ENCODE peak calls at places on chromosomes 3 and 15, in five cellular contexts. S, J, Q, N and V are unnamed samples.

GRCh38 chr3:179133575-179133974 is 14.6 kb upstream of the PIK3CA start:
- DNase-seq in J (no peak), N (no peak), Q (no peak), S (no peak), V (no peak)

GRCh38 chr3:136577791-136578190 is 174.4 kb downstream of the STAG1 start:
- DNase-seq in J (no peak), S (no peak), N (no peak), Q (no peak), V (no peak)

GRCh38 chr3:52248816-52249547 is 3.4 kb downstream of the PPM1M start:
- DNase-seq in S (no peak), J (peak), N (no peak), Q (no peak), V (no peak)

GRCh38 chr3:32969656-32970055 is 18.2 kb downstream of the CCR4 start:
- DNase-seq in Q (no peak), N (peak), S (no peak), J (no peak), V (no peak)

GRCh38 chr3:60202052-60202753 is 1049.0 kb downstream of the FHIT start:
- DNase-seq in J (no peak), S (no peak), N (no peak), Q (no peak), V (no peak)

GRCh38 chr3:170420307-170420821 is 1.7 kb downstream of the CLDN11 start:
- DNase-seq in N (no peak), Q (peak), J (no peak), S (no peak), V (no peak)

GRCh38 chr15:58268746-58269145 is 130.6 kb downstream of the AQP9 start:
- DNase-seq in N (no peak), S (no peak), J (no peak), Q (no peak), V (no peak)

GRCh38 chr15:78438595-78439285 is 724 bp downstream of the IREB2 start:
- DNase-seq in Q (no peak), N (peak), J (no peak), S (peak), V (no peak)

GRCh38 chr3:46986782-46987484 is 7.5 kb downstream of the NBEAL2 start:
- DNase-seq in Q (no peak), S (no peak), J (no peak), N (no peak), V (no peak)

GRCh38 chr15:41862515-41863116 is 24.0 kb downstream of the PLA2G4B start:
- DNase-seq in J (no peak), N (no peak), Q (no peak), S (no peak), V (no peak)

GRCh38 chr3:128040041-128040440 is 12.2 kb upstream of the SEC61A1 start:
- DNase-seq in S (no peak), N (no peak), Q (no peak), J (no peak), V (no peak)

GRCh38 chr3:116939550-116939949 is 230.0 kb downstream of the TUSC7 start:
- DNase-seq in N (no peak), S (no peak), J (no peak), Q (no peak), V (no peak)

GRCh38 chr3:185631108-185631507 is 45.0 kb downstream of the SENP2 start:
- DNase-seq in N (no peak), Q (no peak), J (no peak), S (no peak), V (no peak)

GRCh38 chr3:185629554-185630181 is 43.6 kb downstream of the SENP2 start:
- DNase-seq in N (no peak), J (no peak), Q (no peak), S (no peak), V (no peak)

GRCh38 chr3:185631508-185632206 is 45.6 kb downstream of the SENP2 start:
- DNase-seq in Q (no peak), J (no peak), S (peak), N (no peak), V (no peak)

GRCh38 chr3:185630182-185630622 is 44.1 kb downstream of the SENP2 start:
- DNase-seq in S (no peak), N (peak), J (no peak), Q (peak), V (no peak)

GRCh38 chr3:185632996-185633395 is 46.9 kb downstream of the SENP2 start:
- DNase-seq in S (no peak), J (no peak), Q (no peak), N (no peak), V (no peak)
- TF ChIP-seq EP300 in S (no peak), J (no peak), Q (no peak), N (no peak), V (no peak)

DNA sequence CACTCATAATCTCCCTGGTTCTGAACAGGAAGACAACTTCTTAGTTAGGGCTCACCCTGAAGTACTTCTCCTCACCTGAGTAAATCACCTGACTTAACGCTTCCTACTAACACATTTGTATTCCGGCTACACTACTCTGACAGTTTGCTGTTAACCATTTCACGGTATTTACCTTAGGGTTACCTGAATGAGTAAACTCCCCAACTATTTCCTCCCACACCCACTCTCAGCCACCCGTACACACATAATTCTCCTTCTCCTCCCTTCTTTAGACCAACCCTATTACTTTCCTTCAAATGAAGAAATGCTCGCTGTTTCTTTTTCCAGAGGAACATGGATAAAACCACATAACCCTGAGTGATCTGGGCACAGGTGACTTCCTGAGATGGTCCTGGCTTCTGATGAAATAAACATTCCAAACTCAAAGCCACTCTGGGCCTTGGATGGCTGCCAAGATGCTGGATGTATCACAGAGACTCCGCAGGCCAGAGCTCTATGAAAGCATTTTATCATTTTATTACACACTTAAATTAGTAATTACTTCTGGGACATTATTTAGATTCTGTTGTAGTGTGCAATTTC is 183.6 kb upstream of the ATP11B start:
- DNase-seq in S (no peak), J (no peak), N (no peak), Q (no peak), V (no peak)
- TF ChIP-seq EP300 in S (no peak), J (no peak), N (no peak), Q (no peak), V (no peak)

DNA sequence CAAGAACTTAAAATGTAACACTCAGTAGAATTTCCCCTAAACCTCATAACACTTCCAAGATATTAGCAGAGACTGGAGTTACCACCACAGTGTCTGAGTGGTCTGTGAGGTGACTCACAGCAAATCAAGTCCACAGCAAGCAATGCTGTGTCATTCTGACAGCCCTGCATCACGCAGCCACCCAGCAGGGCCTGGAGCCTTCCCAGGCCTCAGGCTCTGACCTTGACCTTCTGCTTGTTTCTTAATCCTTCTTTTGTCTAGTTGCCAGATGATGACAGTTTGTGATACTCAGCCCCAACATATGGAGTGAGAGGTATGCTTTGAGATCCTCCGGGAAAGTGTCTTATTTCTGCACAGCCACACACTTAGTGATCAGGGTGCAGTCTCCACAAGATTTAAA is 82.5 kb downstream of the TOP2B start:
- DNase-seq in J (no peak), Q (no peak), S (no peak), N (peak), V (no peak)
- TF ChIP-seq EP300 in J (no peak), Q (no peak), S (no peak), N (peak), V (no peak)

GRCh38 chr3:48090166-48090939 is 74.1 kb upstream of the MAP4 start:
- DNase-seq in N (no peak), Q (no peak), J (no peak), S (no peak), V (no peak)

GRCh38 chr3:48088056-48088748 is 72.0 kb upstream of the MAP4 start:
- DNase-seq in J (peak), N (peak), S (peak), Q (no peak), V (no peak)

GRCh38 chr3:48086736-48087470 is 70.7 kb upstream of the MAP4 start:
- DNase-seq in S (no peak), Q (no peak), N (peak), J (no peak), V (no peak)

GRCh38 chr3:48092270-48092669 is 76.1 kb upstream of the MAP4 start:
- DNase-seq in N (no peak), Q (no peak), J (no peak), S (no peak), V (no peak)

GRCh38 chr3:48088749-48089466 is 72.7 kb upstream of the MAP4 start:
- DNase-seq in Q (peak), N (peak), S (peak), J (peak), V (peak)
- TF ChIP-seq EP300 in Q (peak), N (no peak), S (no peak), J (no peak), V (no peak)

DNA sequence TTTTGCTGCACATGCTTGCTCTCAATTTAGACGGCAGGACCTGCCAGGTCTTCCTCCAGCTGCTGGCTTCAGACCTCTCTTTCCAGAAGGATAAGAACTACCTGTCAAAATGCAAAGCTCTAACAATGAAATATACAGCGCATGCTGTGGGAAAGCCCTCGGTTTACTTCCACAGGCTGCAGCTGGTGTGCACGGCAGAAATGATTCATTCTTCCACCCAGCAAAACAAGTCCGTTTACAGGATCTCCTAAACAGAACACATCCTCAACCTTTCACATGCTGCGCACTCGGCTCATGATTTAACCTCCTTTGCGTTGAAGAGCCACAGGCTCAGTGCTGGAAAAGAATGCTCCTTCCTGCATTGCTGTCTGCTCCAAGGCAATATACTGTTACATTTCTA is 92.4 kb upstream of the WNT5A start:
- DNase-seq in S (no peak), Q (no peak), N (no peak), J (no peak), V (no peak)
- TF ChIP-seq EP300 in S (no peak), Q (no peak), N (no peak), J (no peak), V (no peak)

GRCh38 chr3:45199837-45200648 is 26.0 kb downstream of the TMEM158 start:
- DNase-seq in N (peak), Q (no peak), J (no peak), S (no peak), V (no peak)

GRCh38 chr3:45204136-45204535 is 22.0 kb downstream of the TMEM158 start:
- DNase-seq in J (no peak), N (peak), S (no peak), Q (no peak), V (no peak)

GRCh38 chr3:45208587-45208986 is 17.5 kb downstream of the TMEM158 start:
- DNase-seq in J (no peak), S (no peak), N (no peak), Q (no peak), V (no peak)

GRCh38 chr3:45207471-45207870 is 18.6 kb downstream of the TMEM158 start:
- DNase-seq in Q (no peak), N (no peak), J (no peak), S (no peak), V (no peak)

GRCh38 chr3:45205126-45205525 is 21.0 kb downstream of the TMEM158 start:
- DNase-seq in Q (no peak), S (no peak), J (no peak), N (no peak), V (no peak)
- TF ChIP-seq EP300 in Q (no peak), S (no peak), J (no peak), N (no peak), V (no peak)

DNA sequence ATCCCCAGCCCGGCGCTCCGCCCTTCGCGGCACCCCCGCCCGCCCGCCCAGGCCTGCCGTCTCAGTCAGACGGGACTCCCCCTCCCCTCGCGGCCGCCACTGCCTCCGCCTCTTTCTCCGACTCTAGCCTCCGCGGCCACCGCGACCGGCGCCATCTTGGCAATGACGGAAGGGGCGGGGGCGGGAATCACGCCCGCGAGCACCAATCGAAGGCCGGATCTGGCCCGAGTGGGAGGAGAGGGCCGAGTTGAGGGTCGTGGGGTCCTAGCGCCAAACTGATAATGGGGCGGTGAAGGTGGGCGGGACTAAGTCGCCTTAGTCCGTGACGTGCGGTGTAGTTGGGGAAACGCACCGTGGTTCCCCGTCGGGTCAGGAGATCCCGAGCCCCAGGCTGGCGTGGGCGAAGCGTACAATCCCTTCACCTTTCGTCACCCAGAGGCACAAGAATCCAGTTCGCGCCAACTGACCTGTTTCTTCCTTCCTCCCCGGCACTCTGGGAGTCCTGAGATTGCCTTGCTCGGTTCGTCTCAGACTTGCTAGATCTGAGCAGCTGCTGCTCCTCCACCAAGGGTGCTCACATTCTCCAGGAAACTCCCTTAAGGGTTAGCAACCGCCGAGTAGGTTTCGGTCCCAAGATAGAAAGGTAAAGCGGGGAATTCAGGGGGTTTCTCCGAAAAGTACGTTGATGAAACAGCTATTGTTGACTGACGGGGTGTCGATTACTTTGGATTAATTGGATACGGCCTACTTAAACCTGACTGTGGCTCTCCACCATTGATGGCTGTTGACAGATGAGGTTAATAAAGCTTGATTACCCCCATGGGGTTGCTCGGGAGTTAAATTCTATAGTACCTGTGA is at the start of gene DENND4A:
- DNase-seq in S (peak), Q (peak), N (peak), J (peak), V (peak)
- TF ChIP-seq EP300 in S (peak), Q (peak), N (no peak), J (no peak), V (peak)